ENCODE peak calls at places on chromosome 15, in six cellular contexts. A is fibroblast of pulmonary artery; U is activated CD4-positive, CD25-positive, alpha-beta regulatory T cell; N is breast epithelium; V is neuronal stem cell; Q is uterus. L is an unnamed sample.
A peak's percentile ranks its signal among the peaks of the same experiment; 100 is the strongest.

GRCh38 chr15:101307897-101308603 is 13.0 kb upstream of the SNRPA1 start:
- DNase-seq in Q (peak; percentile 11), U (no peak), V (no peak), A (no peak), N (no peak), L (no peak)

GRCh38 chr15:69910511-69910910 is 187.2 kb downstream of the TLE3 start:
- DNase-seq in N (no peak), V (no peak), U (no peak), A (no peak), Q (no peak), L (no peak)

GRCh38 chr15:38474155-38474757 is 20.3 kb downstream of the FAM98B start:
- DNase-seq in A (peak; percentile 81), Q (no peak), U (no peak), N (no peak), V (peak; percentile 39), L (peak; percentile 24)

GRCh38 chr15:74320358-74321247 is 46.8 kb downstream of the CYP11A1 start:
- DNase-seq in U (no peak), Q (peak; percentile 72), N (peak; percentile 20), V (no peak), A (peak; percentile 58), L (no peak)

GRCh38 chr15:22257668-22258401 is 177.5 kb downstream of the OR4M2 start:
- DNase-seq in Q (no peak), N (no peak), A (no peak), U (no peak), V (no peak), L (no peak)

GRCh38 chr15:52095597-52096262 is 16.8 kb downstream of the BCL2L10 start:
- DNase-seq in V (no peak), U (no peak), A (peak; percentile 96), Q (no peak), N (no peak), L (no peak)

GRCh38 chr15:86591994-86592746 is 512.5 kb downstream of the AGBL1 start:
- DNase-seq in Q (peak; percentile 29), A (no peak), V (no peak), N (no peak), U (no peak), L (no peak)

GRCh38 chr15:98904466-98905048 is 103.0 kb downstream of the PGPEP1L start:
- DNase-seq in A (peak; percentile 59), V (no peak), N (no peak), U (no peak), Q (no peak), L (no peak)

GRCh38 chr15:101025116-101025885 is 106.1 kb downstream of the LRRK1 start:
- DNase-seq in A (no peak), V (no peak), U (no peak), N (no peak), Q (no peak), L (no peak)

GRCh38 chr15:68151277-68151676 is 53.9 kb downstream of the CALML4 start:
- DNase-seq in A (no peak), V (no peak), N (no peak), U (no peak), Q (no peak), L (no peak)

GRCh38 chr15:59696332-59696731 is 7.2 kb upstream of the BNIP2 start:
- DNase-seq in N (no peak), Q (no peak), V (no peak), U (no peak), A (no peak), L (no peak)

GRCh38 chr15:77282333-77282732 is 137.6 kb downstream of the PEAK1 start:
- DNase-seq in U (no peak), A (peak; percentile 62), V (peak; percentile 11), Q (peak; percentile 39), N (peak; percentile 19), L (no peak)

GRCh38 chr15:37873336-37873735 is 61.1 kb upstream of the TMCO5A start:
- DNase-seq in U (no peak), Q (no peak), A (peak; percentile 39), V (no peak), N (no peak), L (no peak)

GRCh38 chr15:58549013-58549779 is 117.4 kb downstream of the LIPC start:
- DNase-seq in A (no peak), Q (no peak), U (no peak), V (no peak), N (no peak), L (no peak)

L was measured in upper lobe of left lung.